ENCODE peak calls at places on chromosomes 3 and 15, in four cellular contexts. L, P, Y and W are unnamed samples.
A peak's percentile ranks its signal among the peaks of the same experiment; 100 is the strongest.

GRCh38 chr3:178203152-178203551 is 333.1 kb upstream of the KCNMB2 start:
- DNase-seq in L (no peak), P (no peak), Y (no peak), W (no peak)

GRCh38 chr15:89496155-89497098 is at the start of gene RHCG:
- DNase-seq in L (peak; percentile 69), P (no peak), Y (peak; percentile 58), W (no peak)

GRCh38 chr15:90903733-90904536 is 833 bp downstream of the MAN2A2 start:
- DNase-seq in L (peak; percentile 64), P (no peak), Y (peak; percentile 80), W (peak; percentile 53)

GRCh38 chr3:28033059-28033784 is 208.2 kb upstream of the CMC1 start:
- DNase-seq in L (no peak), P (no peak), Y (no peak), W (no peak)

GRCh38 chr15:80991446-80991845 is 1.8 kb upstream of the MESD start:
- DNase-seq in L (no peak), P (no peak), Y (peak; percentile 77), W (no peak)

GRCh38 chr3:149449799-149450198 is 24.7 kb upstream of the TM4SF4 start:
- DNase-seq in L (no peak), P (no peak), Y (no peak), W (no peak)

GRCh38 chr3:46970391-46971091 is 6.0 kb downstream of the CCDC12 start:
- DNase-seq in L (peak; percentile 96), P (no peak), Y (peak; percentile 80), W (no peak)

GRCh38 chr15:69087581-69087980 is 72.9 kb upstream of the GLCE start:
- DNase-seq in L (no peak), P (no peak), Y (no peak), W (no peak)

GRCh38 chr3:69032137-69032536 is 18.7 kb upstream of the EOGT start:
- DNase-seq in L (no peak), P (no peak), Y (no peak), W (no peak)

GRCh38 chr3:183210862-183211341 is 42.2 kb upstream of the B3GNT5 start:
- DNase-seq in L (no peak), P (no peak), Y (no peak), W (no peak)

GRCh38 chr3:113698891-113699465 is 2.5 kb upstream of the USF3 start:
- DNase-seq in L (no peak), P (no peak), Y (peak; percentile 11), W (no peak)

GRCh38 chr3:184543848-184544512 is 17.6 kb upstream of the EPHB3 start:
- DNase-seq in L (peak; percentile 68), P (no peak), Y (peak; percentile 82), W (peak; percentile 70)
- TF ChIP-seq TARDBP in L (no peak), P (no peak), Y (no peak), W (no peak)

GRCh38 chr3:40895109-40895508 is 304.2 kb upstream of the CTNNB1 start:
- DNase-seq in L (no peak), P (no peak), Y (no peak), W (no peak)
- TF ChIP-seq BHLHE40 in L (no peak), P (no peak), Y (no peak), W (no peak)

GRCh38 chr15:64783796-64784195 is 8.4 kb upstream of the RBPMS2 start:
- DNase-seq in L (no peak), P (no peak), Y (no peak), W (no peak)
- TF ChIP-seq TARDBP in L (no peak), P (no peak), Y (no peak), W (no peak)

GRCh38 chr15:47753591-47753990 is 36.3 kb downstream of the SEMA6D start:
- DNase-seq in L (no peak), P (no peak), Y (no peak), W (no peak)
- TF ChIP-seq BHLHE40 in L (no peak), P (no peak), Y (no peak), W (no peak)

DNA sequence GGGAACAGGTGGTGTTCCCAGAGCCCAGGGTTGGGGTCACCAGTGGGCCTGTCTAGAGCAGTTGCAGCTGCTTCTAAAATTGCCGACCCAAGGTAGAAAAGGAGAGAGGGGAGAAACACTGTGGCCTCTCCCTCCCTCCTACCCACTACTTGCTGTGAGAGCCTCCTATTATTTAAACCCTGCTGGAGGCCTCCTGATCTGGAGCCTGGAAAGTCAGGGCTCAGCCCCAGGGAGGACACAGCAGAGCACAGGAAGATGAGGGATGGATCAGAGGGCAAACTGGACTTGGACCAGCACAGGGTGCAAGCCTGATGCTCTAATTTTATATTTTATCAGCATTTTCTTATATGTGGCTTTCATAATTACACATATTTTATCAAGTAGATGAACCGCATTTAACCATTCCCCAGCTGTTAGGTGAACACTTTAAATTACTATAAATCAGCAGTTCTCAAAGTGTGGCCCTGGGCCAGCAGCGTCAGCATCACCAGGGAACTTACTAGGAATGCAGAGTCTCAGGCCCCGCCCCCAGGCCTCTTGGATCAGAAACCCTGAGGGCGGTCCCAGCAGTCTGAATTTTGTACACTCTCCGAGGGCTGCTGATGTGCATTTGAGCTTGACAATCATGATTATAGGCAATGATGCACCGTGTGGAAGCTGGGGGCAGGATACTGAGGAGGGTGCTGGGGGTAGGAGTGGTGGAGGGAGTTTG is 26.7 kb downstream of the SMAD3 start:
- DNase-seq in L (no peak), P (no peak), Y (peak; percentile 74), W (no peak)
- TF ChIP-seq TARDBP in L (no peak), P (no peak), Y (no peak), W (no peak)

DNA sequence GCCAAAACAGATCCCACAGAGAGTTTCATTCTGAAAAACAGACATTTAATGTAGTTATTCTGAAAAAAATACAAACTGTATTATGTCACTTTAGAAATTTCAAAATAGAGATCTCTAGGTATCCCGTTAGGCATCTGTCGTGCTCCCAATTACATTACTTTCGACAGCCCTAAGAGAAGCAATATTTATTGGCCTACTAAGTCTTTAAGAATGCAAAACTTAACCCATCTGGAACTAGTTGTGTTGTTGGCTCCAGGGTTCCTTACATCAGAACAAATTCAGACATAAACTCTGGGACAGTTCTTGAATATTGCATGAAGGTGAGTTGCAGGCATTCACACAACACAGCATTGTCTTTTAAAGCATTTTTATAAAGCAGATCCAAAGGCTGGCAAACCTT is 498.5 kb downstream of the FHIT start:
- DNase-seq in L (no peak), P (no peak), Y (no peak), W (no peak)
- TF ChIP-seq BHLHE40 in L (no peak), P (no peak), Y (no peak), W (no peak)

GRCh38 chr15:100901702-100902435 is 17.3 kb upstream of the LRRK1 start:
- DNase-seq in L (no peak), P (no peak), Y (no peak), W (no peak)
- TF ChIP-seq TARDBP in L (no peak), P (no peak), Y (no peak), W (no peak)

GRCh38 chr3:20039082-20039764 is 1.0 kb upstream of the KAT2B start:
- DNase-seq in L (no peak), P (no peak), Y (peak; percentile 40), W (no peak)
- TF ChIP-seq BHLHE40 in L (no peak), P (no peak), Y (no peak), W (no peak)

GRCh38 chr15:25793354-25794050 is 69.6 kb downstream of the ATP10A start:
- DNase-seq in L (no peak), P (peak; percentile 69), Y (no peak), W (no peak)
- TF ChIP-seq TARDBP in L (no peak), P (no peak), Y (no peak), W (no peak)

DNA sequence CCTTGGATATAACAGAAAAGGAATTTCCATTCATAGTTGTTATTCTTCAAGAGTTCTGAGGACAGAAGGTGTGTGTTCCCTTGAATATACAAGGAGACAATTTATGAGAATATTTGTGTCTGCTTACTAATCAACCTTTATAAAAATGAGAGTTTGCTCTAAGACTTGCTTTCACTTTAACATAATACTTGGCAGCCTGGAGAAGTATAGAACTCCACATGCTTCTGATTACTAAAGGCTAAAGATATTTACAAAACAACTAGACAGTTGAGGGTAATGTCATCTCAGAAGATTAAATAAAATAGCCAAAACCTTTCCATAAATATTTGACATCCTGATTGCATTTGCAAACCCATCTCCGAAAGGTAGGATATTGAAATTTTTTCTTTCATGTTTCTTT is 727.1 kb upstream of the NAALADL2 start:
- DNase-seq in L (no peak), P (no peak), Y (no peak), W (no peak)
- TF ChIP-seq BHLHE40 in L (no peak), P (no peak), Y (no peak), W (no peak)